ENCODE peak calls at places on chromosomes 12 and 14, in eight cellular contexts. K is cardiac muscle cell, J is GM12865, O is epithelial cell of esophagus, V is hepatocyte, X is pancreas, R is keratinocyte, G is upper lobe of right lung. B is an unnamed sample.

GRCh38 chr12:88544991-88545684 is 35.1 kb downstream of the KITLG start:
- DNase-seq in K (no peak), X (no peak), R (no peak), G (no peak), J (no peak), V (no peak), O (peak; percentile 24), B (no peak)

GRCh38 chr14:37551119-37551518 is 43.9 kb downstream of the FOXA1 start:
- DNase-seq in O (no peak), G (no peak), X (no peak), K (no peak), V (no peak), R (no peak), J (no peak), B (no peak)

GRCh38 chr12:12608557-12608957 is 3.1 kb upstream of the CREBL2 start:
- DNase-seq in J (peak; percentile 69), O (peak; percentile 63), G (no peak), V (no peak), X (no peak), R (no peak), K (no peak), B (no peak)

GRCh38 chr12:19894803-19895202 is 455.5 kb downstream of the AEBP2 start:
- DNase-seq in X (no peak), V (no peak), R (no peak), K (no peak), J (peak; percentile 86), O (no peak), G (no peak), B (no peak)

GRCh38 chr12:30726647-30727046 is 28.1 kb downstream of the CAPRIN2 start:
- DNase-seq in K (no peak), X (no peak), J (no peak), G (no peak), V (no peak), R (no peak), O (no peak), B (no peak)

GRCh38 chr14:44961151-44961729 is 507 bp downstream of the KLHL28 start:
- DNase-seq in R (no peak), K (peak; percentile 78), G (peak; percentile 80), V (peak; percentile 77), J (peak; percentile 66), O (peak; percentile 62), X (peak; percentile 61), B (no peak)

GRCh38 chr12:67082221-67082620 is 186.9 kb upstream of the CAND1 start:
- DNase-seq in V (no peak), J (no peak), G (no peak), R (no peak), X (no peak), K (no peak), O (peak; percentile 84), B (no peak)

GRCh38 chr12:49342914-49343731 is 3.6 kb upstream of the DNAJC22 start:
- DNase-seq in X (no peak), J (peak; percentile 22), R (no peak), K (no peak), G (peak; percentile 64), O (peak; percentile 52), V (peak; percentile 32), B (no peak)

GRCh38 chr12:6883252-6883651 is 10.1 kb upstream of the SPSB2 start:
- DNase-seq in J (no peak), R (no peak), G (no peak), K (no peak), V (no peak), X (no peak), O (no peak), B (no peak)

GRCh38 chr12:96907681-96908163 is 665 bp downstream of the NEDD1 start:
- DNase-seq in O (peak; percentile 27), G (no peak), J (peak; percentile 42), X (no peak), V (peak; percentile 33), K (peak; percentile 49), R (no peak), B (no peak)

GRCh38 chr12:42893802-42894201 is 304.3 kb upstream of the PRICKLE1 start:
- DNase-seq in G (no peak), X (no peak), R (no peak), O (no peak), V (no peak), J (no peak), K (no peak), B (no peak)

GRCh38 chr12:58850826-58851225 is 69.5 kb downstream of the LRIG3 start:
- DNase-seq in R (no peak), J (no peak), X (no peak), K (no peak), G (no peak), V (no peak), O (no peak), B (no peak)

DNA sequence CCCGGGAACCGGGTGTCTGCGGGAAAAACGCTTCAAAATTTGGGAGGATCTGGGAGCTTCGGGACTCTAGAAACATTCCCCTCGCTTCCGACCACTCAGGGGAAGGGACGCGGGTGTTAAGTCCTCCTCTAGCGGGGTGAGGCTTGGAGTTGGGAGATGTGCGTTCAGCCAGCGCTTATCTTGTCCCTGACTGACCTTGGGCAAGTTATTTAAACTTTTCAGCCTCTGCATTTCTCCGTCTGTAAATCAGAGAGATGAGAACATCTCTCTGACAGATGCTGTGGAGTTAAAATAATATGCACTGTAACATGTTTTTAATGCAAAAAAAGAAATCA is 76.9 kb upstream of the ANO4 start:
- DNase-seq in R (no peak), O (peak; percentile 13), J (no peak), V (no peak), K (peak; percentile 6), X (no peak), G (no peak), B (no peak)
- H3K4me3 ChIP-seq in R (peak overlapping the region; percentile 62), O (peak overlapping the region; percentile 45), J (no peak overlapping the region), V (no peak overlapping the region), K (peak overlapping the region; percentile 37), X (peak overlapping the region; percentile 35), G (no peak overlapping the region), B (no peak overlapping the region)

GRCh38 chr12:108837680-108838079 is 19.7 kb downstream of the SSH1 start:
- DNase-seq in V (no peak), O (no peak), J (no peak), R (no peak), X (no peak), G (no peak), K (no peak), B (no peak)
- H3K4me3 ChIP-seq in V (no peak overlapping the region), O (no peak overlapping the region), J (no peak overlapping the region), R (no peak overlapping the region), X (no peak overlapping the region), G (no peak overlapping the region), K (no peak overlapping the region), B (no peak overlapping the region)

GRCh38 chr12:131242741-131243496 is 289.2 kb downstream of the ADGRD1 start:
- DNase-seq in G (no peak), O (no peak), R (no peak), V (peak; percentile 28), K (no peak), J (peak; percentile 71), X (no peak), B (peak; percentile 61)
- H3K4me3 ChIP-seq in G (no peak overlapping the region), O (no peak overlapping the region), R (no peak overlapping the region), V (no peak overlapping the region), K (no peak overlapping the region), J (no peak overlapping the region), X (no peak overlapping the region), B (peak overlapping the region; percentile 32)

GRCh38 chr12:48180857-48181495 is 2.5 kb upstream of the CCDC184 start:
- DNase-seq in J (no peak), V (no peak), K (no peak), G (no peak), O (no peak), X (no peak), R (no peak), B (no peak)

GRCh38 chr12:48180424-48180823 is 3.0 kb upstream of the CCDC184 start:
- DNase-seq in R (no peak), K (no peak), X (no peak), O (no peak), G (no peak), J (no peak), V (no peak), B (no peak)

GRCh38 chr12:48176417-48176751 is 7.1 kb upstream of the CCDC184 start:
- DNase-seq in K (no peak), X (no peak), J (no peak), O (no peak), V (no peak), R (no peak), G (no peak), B (no peak)

GRCh38 chr12:48177985-48178384 is 5.5 kb upstream of the CCDC184 start:
- DNase-seq in O (no peak), J (no peak), K (no peak), G (no peak), V (no peak), X (no peak), R (no peak), B (no peak)

GRCh38 chr12:48175613-48176416 is 7.6 kb upstream of the CCDC184 start:
- DNase-seq in V (no peak), R (no peak), J (no peak), X (no peak), K (no peak), O (no peak), G (no peak), B (no peak)
- H3K4me3 ChIP-seq in V (no peak overlapping the region), R (no peak overlapping the region), J (no peak overlapping the region), X (no peak overlapping the region), K (no peak overlapping the region), O (no peak overlapping the region), G (no peak overlapping the region), B (no peak overlapping the region)

GRCh38 chr12:9115731-9116689 is at the start of gene A2M:
- DNase-seq in O (no peak), R (no peak), G (no peak), J (no peak), X (no peak), V (peak; percentile 19), K (peak; percentile 47), B (no peak)
- H3K4me3 ChIP-seq in O (no peak within 1 kb of the TSS), R (no peak within 1 kb of the TSS), G (peak within 1 kb of the TSS; percentile 60), J (no peak within 1 kb of the TSS), X (peak within 1 kb of the TSS; percentile 8), V (no peak within 1 kb of the TSS), K (peak within 1 kb of the TSS; percentile 8), B (no peak within 1 kb of the TSS)

GRCh38 chr12:53378705-53379388 is 1.1 kb upstream of the SP1 start:
- DNase-seq in G (no peak), J (no peak), K (no peak), X (no peak), O (no peak), R (no peak), V (peak; percentile 44), B (no peak)

GRCh38 chr12:53380104-53380796 is at the start of gene SP1:
- DNase-seq in J (peak; percentile 98), R (peak; percentile 55), K (peak; percentile 94), V (peak; percentile 97), G (peak; percentile 99), X (peak; percentile 97), O (peak; percentile 95), B (peak; percentile 69)

GRCh38 chr12:53379389-53380103 is 430 bp upstream of the SP1 start:
- DNase-seq in R (peak; percentile 100), X (peak; percentile 88), G (peak; percentile 96), K (peak; percentile 100), J (peak; percentile 100), V (peak; percentile 99), O (peak; percentile 100), B (peak; percentile 100)

GRCh38 chr12:53376747-53377146 is 3.2 kb upstream of the SP1 start:
- DNase-seq in J (no peak), K (no peak), V (no peak), G (no peak), R (no peak), X (no peak), O (no peak), B (no peak)

DNA sequence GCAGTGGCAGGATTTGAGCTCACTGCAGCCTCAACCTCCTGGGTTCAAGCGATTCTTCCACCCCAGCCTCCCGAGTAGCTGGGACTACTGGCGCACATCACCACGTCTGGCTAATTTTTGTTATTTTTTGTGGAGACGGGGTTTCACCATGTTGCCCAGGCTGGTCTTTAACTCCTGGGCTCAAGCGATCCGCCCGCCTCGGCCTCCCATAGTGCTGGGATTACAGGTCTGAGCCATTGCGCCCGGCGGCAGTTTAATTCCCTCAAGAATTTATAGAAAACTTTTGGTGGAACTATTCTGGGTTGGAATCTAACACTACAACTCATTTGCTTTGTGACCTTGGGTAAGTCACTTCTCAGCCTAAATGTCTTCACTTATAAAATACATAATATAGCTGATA is 1.8 kb upstream of the SP1 start:
- DNase-seq in J (no peak), V (no peak), G (no peak), X (no peak), R (no peak), K (no peak), O (no peak), B (no peak)
- H3K4me3 ChIP-seq in J (no peak overlapping the region), V (no peak overlapping the region), G (no peak overlapping the region), X (no peak overlapping the region), R (no peak overlapping the region), K (no peak overlapping the region), O (no peak overlapping the region), B (no peak overlapping the region)